ENCODE peak calls at places on chromosomes 6 and 20, in four cellular contexts. One of them, this sample, is unnamed.

GRCh38 chr6:20866038-20866437 is 331.8 kb downstream of the CDKAL1 start:
- DNase-seq in lower lobe of right lung: no peak
- DNase-seq in CD8-positive, alpha-beta memory T cell: no peak
- DNase-seq in activated CD8-positive, alpha-beta memory T cell treated with anti-CD3 and anti-CD28 coated beads for 48 hours: no peak
- DNase-seq in this sample: no peak

GRCh38 chr6:9921366-9921765 is 493.5 kb downstream of the TFAP2A start:
- DNase-seq in lower lobe of right lung: no peak
- DNase-seq in CD8-positive, alpha-beta memory T cell: no peak
- DNase-seq in activated CD8-positive, alpha-beta memory T cell treated with anti-CD3 and anti-CD28 coated beads for 48 hours: no peak
- DNase-seq in this sample: no peak

GRCh38 chr20:10253750-10254149 is 35.1 kb downstream of the SNAP25 start:
- DNase-seq in lower lobe of right lung: no peak
- DNase-seq in CD8-positive, alpha-beta memory T cell: no peak
- DNase-seq in activated CD8-positive, alpha-beta memory T cell treated with anti-CD3 and anti-CD28 coated beads for 48 hours: no peak
- DNase-seq in this sample: no peak

GRCh38 chr6:4403828-4404227 is 268.5 kb upstream of the ECI2 start:
- DNase-seq in lower lobe of right lung: no peak
- DNase-seq in CD8-positive, alpha-beta memory T cell: no peak
- DNase-seq in activated CD8-positive, alpha-beta memory T cell treated with anti-CD3 and anti-CD28 coated beads for 48 hours: no peak
- DNase-seq in this sample: no peak

GRCh38 chr20:50879649-50880550 is 51.3 kb downstream of the ADNP start:
- DNase-seq in lower lobe of right lung: no peak
- DNase-seq in CD8-positive, alpha-beta memory T cell: no peak
- DNase-seq in activated CD8-positive, alpha-beta memory T cell treated with anti-CD3 and anti-CD28 coated beads for 48 hours: no peak
- DNase-seq in this sample: no peak

GRCh38 chr6:46044876-46045617 is 29.4 kb upstream of the CLIC5 start:
- DNase-seq in lower lobe of right lung: no peak
- DNase-seq in CD8-positive, alpha-beta memory T cell: no peak
- DNase-seq in activated CD8-positive, alpha-beta memory T cell treated with anti-CD3 and anti-CD28 coated beads for 48 hours: no peak
- DNase-seq in this sample: peak; percentile 37

GRCh38 chr6:167510648-167511047 is 185.8 kb downstream of the TTLL2 start:
- DNase-seq in lower lobe of right lung: no peak
- DNase-seq in CD8-positive, alpha-beta memory T cell: no peak
- DNase-seq in activated CD8-positive, alpha-beta memory T cell treated with anti-CD3 and anti-CD28 coated beads for 48 hours: no peak
- DNase-seq in this sample: no peak

GRCh38 chr20:35344354-35344837 is 52.2 kb upstream of the FAM83C start:
- DNase-seq in lower lobe of right lung: peak; percentile 56
- DNase-seq in CD8-positive, alpha-beta memory T cell: no peak
- DNase-seq in activated CD8-positive, alpha-beta memory T cell treated with anti-CD3 and anti-CD28 coated beads for 48 hours: no peak
- DNase-seq in this sample: no peak

GRCh38 chr20:18103497-18103896 is 34.2 kb upstream of the KAT14 start:
- DNase-seq in lower lobe of right lung: no peak
- DNase-seq in CD8-positive, alpha-beta memory T cell: no peak
- DNase-seq in activated CD8-positive, alpha-beta memory T cell treated with anti-CD3 and anti-CD28 coated beads for 48 hours: no peak
- DNase-seq in this sample: no peak

GRCh38 chr6:158337332-158337731 is 25.1 kb downstream of the TULP4 start:
- DNase-seq in lower lobe of right lung: no peak
- DNase-seq in CD8-positive, alpha-beta memory T cell: no peak
- DNase-seq in activated CD8-positive, alpha-beta memory T cell treated with anti-CD3 and anti-CD28 coated beads for 48 hours: no peak
- DNase-seq in this sample: no peak

GRCh38 chr6:132285004-132285780 is 116.1 kb downstream of the MOXD1 start:
- DNase-seq in lower lobe of right lung: no peak
- DNase-seq in CD8-positive, alpha-beta memory T cell: no peak
- DNase-seq in activated CD8-positive, alpha-beta memory T cell treated with anti-CD3 and anti-CD28 coated beads for 48 hours: no peak
- DNase-seq in this sample: no peak

GRCh38 chr20:1632228-1632577 is 12.4 kb upstream of the SIRPB1 start:
- DNase-seq in lower lobe of right lung: no peak
- DNase-seq in CD8-positive, alpha-beta memory T cell: no peak
- DNase-seq in activated CD8-positive, alpha-beta memory T cell treated with anti-CD3 and anti-CD28 coated beads for 48 hours: no peak
- DNase-seq in this sample: no peak

GRCh38 chr20:16028923-16029322 is 544.3 kb downstream of the KIF16B start:
- DNase-seq in lower lobe of right lung: no peak
- DNase-seq in CD8-positive, alpha-beta memory T cell: no peak
- DNase-seq in activated CD8-positive, alpha-beta memory T cell treated with anti-CD3 and anti-CD28 coated beads for 48 hours: no peak
- DNase-seq in this sample: no peak

GRCh38 chr6:151488226-151488625 is 5.6 kb upstream of the CCDC170 start:
- DNase-seq in lower lobe of right lung: no peak
- DNase-seq in CD8-positive, alpha-beta memory T cell: no peak
- DNase-seq in activated CD8-positive, alpha-beta memory T cell treated with anti-CD3 and anti-CD28 coated beads for 48 hours: no peak
- DNase-seq in this sample: no peak

GRCh38 chr6:167501831-167502385 is 177.0 kb downstream of the TTLL2 start:
- DNase-seq in lower lobe of right lung: no peak
- DNase-seq in CD8-positive, alpha-beta memory T cell: no peak
- DNase-seq in activated CD8-positive, alpha-beta memory T cell treated with anti-CD3 and anti-CD28 coated beads for 48 hours: no peak
- DNase-seq in this sample: no peak

GRCh38 chr6:7341989-7342742 is 29.2 kb upstream of the SSR1 start:
- DNase-seq in lower lobe of right lung: no peak
- DNase-seq in CD8-positive, alpha-beta memory T cell: no peak
- DNase-seq in activated CD8-positive, alpha-beta memory T cell treated with anti-CD3 and anti-CD28 coated beads for 48 hours: no peak
- DNase-seq in this sample: no peak

GRCh38 chr6:17940151-17940791 is 47.2 kb downstream of the KIF13A start:
- DNase-seq in lower lobe of right lung: no peak
- DNase-seq in CD8-positive, alpha-beta memory T cell: no peak
- DNase-seq in activated CD8-positive, alpha-beta memory T cell treated with anti-CD3 and anti-CD28 coated beads for 48 hours: no peak
- DNase-seq in this sample: no peak

GRCh38 chr6:149045404-149045803 is 272.1 kb upstream of the TAB2 start:
- DNase-seq in lower lobe of right lung: no peak
- DNase-seq in CD8-positive, alpha-beta memory T cell: no peak
- DNase-seq in activated CD8-positive, alpha-beta memory T cell treated with anti-CD3 and anti-CD28 coated beads for 48 hours: no peak
- DNase-seq in this sample: no peak

GRCh38 chr6:107019047-107019446 is 9.0 kb upstream of the MTRES1 start:
- DNase-seq in lower lobe of right lung: no peak
- DNase-seq in CD8-positive, alpha-beta memory T cell: no peak
- DNase-seq in activated CD8-positive, alpha-beta memory T cell treated with anti-CD3 and anti-CD28 coated beads for 48 hours: no peak
- DNase-seq in this sample: no peak

GRCh38 chr6:84422380-84422968 is 195.0 kb upstream of the CEP162 start:
- DNase-seq in lower lobe of right lung: peak; percentile 48
- DNase-seq in CD8-positive, alpha-beta memory T cell: no peak
- DNase-seq in activated CD8-positive, alpha-beta memory T cell treated with anti-CD3 and anti-CD28 coated beads for 48 hours: no peak
- DNase-seq in this sample: no peak

GRCh38 chr6:117711369-117711768 is 36.1 kb downstream of the NUS1 start:
- DNase-seq in lower lobe of right lung: no peak
- DNase-seq in CD8-positive, alpha-beta memory T cell: no peak
- DNase-seq in activated CD8-positive, alpha-beta memory T cell treated with anti-CD3 and anti-CD28 coated beads for 48 hours: no peak
- DNase-seq in this sample: no peak

This sample was measured in GM04503.